ENCODE peak calls at places on chromosomes 3 and 15, in eight cellular contexts. M is heart right ventricle; Y is dorsolateral prefrontal cortex; N is esophagus muscularis mucosa; E is cardiac muscle cell; F is mesendoderm; X is IMR-90; B is CD8-positive, alpha-beta T cell. A is an unnamed sample. For H3K27me3, the result is how much of the 10 kb centered on the place peaks cover.

GRCh38 chr3:159237221-159237620 is 435.4 kb downstream of the MFSD1 start:
- DNase-seq in Y (no peak), F (no peak), X (no peak), B (no peak), M (no peak), E (no peak), N (no peak), A (no peak)

GRCh38 chr15:90885432-90886290 is 1.4 kb downstream of the FES start:
- DNase-seq in B (peak), X (peak), E (peak), F (peak), N (peak), M (peak), Y (peak), A (peak)

GRCh38 chr3:149377408-149378111 is at the start of gene TM4SF1:
- DNase-seq in E (no peak), Y (no peak), F (peak), X (peak), B (no peak), M (peak), N (no peak), A (no peak)

GRCh38 chr3:141849056-141849814 is 27.2 kb upstream of the ATP1B3 start:
- DNase-seq in X (no peak), F (peak), E (peak), B (no peak), Y (no peak), N (no peak), M (no peak), A (peak)

GRCh38 chr3:107468782-107469181 is 54.0 kb upstream of the BBX start:
- DNase-seq in B (no peak), X (no peak), E (no peak), F (peak), M (no peak), N (no peak), Y (no peak), A (no peak)

GRCh38 chr3:77825045-77825827 is 785.3 kb downstream of the ROBO2 start:
- DNase-seq in E (no peak), B (no peak), Y (no peak), M (no peak), X (peak), N (no peak), F (peak), A (peak)

GRCh38 chr3:107993771-107994170 is 97.1 kb downstream of the CD47 start:
- DNase-seq in N (no peak), B (no peak), X (peak), M (no peak), E (no peak), Y (no peak), F (no peak), A (no peak)

GRCh38 chr15:74375303-74375693 is 7.9 kb upstream of the CYP11A1 start:
- DNase-seq in X (peak), E (peak), B (peak), F (peak), Y (peak), M (peak), N (peak), A (peak)

GRCh38 chr3:10417849-10418248 is 87.5 kb downstream of the ATP2B2 start:
- DNase-seq in F (peak), E (no peak), B (no peak), M (no peak), N (no peak), Y (no peak), X (peak), A (no peak)

GRCh38 chr3:177490626-177491025 is 293.3 kb upstream of the TBL1XR1 start:
- DNase-seq in M (no peak), N (no peak), E (no peak), X (no peak), F (no peak), B (no peak), Y (peak), A (no peak)

GRCh38 chr3:189845069-189845468 is 213.9 kb downstream of the TP63 start:
- DNase-seq in E (no peak), B (no peak), N (no peak), F (no peak), M (no peak), Y (no peak), X (no peak), A (no peak)

GRCh38 chr3:8301977-8302589 is 199.5 kb upstream of the LMCD1 start:
- DNase-seq in E (peak), Y (no peak), N (peak), B (no peak), X (peak), F (peak), M (peak), A (no peak)

GRCh38 chr3:115146032-115146417 is 1.1 kb downstream of the ZBTB20 start:
- DNase-seq in X (peak), B (peak), M (peak), Y (peak), E (peak), N (no peak), F (peak), A (no peak)

GRCh38 chr3:188507244-188507720 is 353.3 kb downstream of the LPP start:
- DNase-seq in F (peak), Y (peak), N (no peak), E (peak), M (no peak), X (peak), B (no peak), A (no peak)

GRCh38 chr15:75454471-75455418 is 3.3 kb upstream of the SIN3A start:
- DNase-seq in X (no peak), F (peak), E (peak), B (peak), Y (no peak), N (peak), M (peak), A (peak)

GRCh38 chr3:182793663-182794454 is 555 bp downstream of the ATP11B start:
- DNase-seq in Y (peak), E (peak), M (peak), X (peak), B (peak), F (peak), N (no peak), A (peak)

GRCh38 chr3:28467414-28467813 is 118.8 kb upstream of the AZI2 start:
- DNase-seq in Y (no peak), E (no peak), X (no peak), N (no peak), M (no peak), B (no peak), F (peak), A (no peak)

GRCh38 chr3:42979044-42979962 is at the start of gene GASK1A:
- DNase-seq in Y (peak), E (peak), N (no peak), M (peak), X (no peak), F (peak), B (no peak), A (no peak)

GRCh38 chr3:64131755-64132154 is 93.5 kb downstream of the PRICKLE2 start:
- DNase-seq in Y (no peak), F (no peak), N (no peak), B (no peak), E (no peak), X (no peak), M (no peak), A (no peak)

GRCh38 chr3:16516695-16517481 is 3.4 kb upstream of the RFTN1 start:
- DNase-seq in M (peak), X (peak), Y (peak), N (no peak), E (peak), B (no peak), F (peak), A (no peak)

GRCh38 chr3:57855281-57855680 is 99.2 kb downstream of the SLMAP start:
- DNase-seq in M (no peak), X (peak), Y (no peak), N (no peak), E (no peak), B (no peak), F (no peak), A (no peak)

GRCh38 chr15:98765610-98766009 is 117.3 kb downstream of the IGF1R start:
- DNase-seq in B (no peak), M (no peak), N (no peak), X (no peak), Y (no peak), F (no peak), E (no peak), A (no peak)

GRCh38 chr15:22873204-22873701 is 34.8 kb downstream of the NIPA2 start:
- DNase-seq in Y (no peak), B (no peak), F (peak), X (peak), M (no peak), N (no peak), E (no peak), A (no peak)

GRCh38 chr15:69338535-69339213 is 40.0 kb downstream of the PAQR5 start:
- DNase-seq in M (no peak), B (no peak), F (no peak), Y (no peak), N (no peak), E (no peak), X (no peak), A (no peak)

GRCh38 chr15:65638681-65639089 is 16.9 kb downstream of the SLC24A1 start:
- DNase-seq in Y (peak), X (peak), E (peak), M (peak), N (no peak), F (peak), B (peak), A (no peak)

GRCh38 chr3:82157952-82158351 is 396.5 kb upstream of the GBE1 start:
- DNase-seq in Y (no peak), E (no peak), N (no peak), B (no peak), X (peak), F (peak), M (no peak), A (no peak)

GRCh38 chr3:96430019-96430541 is 384.3 kb upstream of the EPHA6 start:
- DNase-seq in X (no peak), B (no peak), Y (no peak), E (no peak), M (no peak), F (no peak), N (no peak), A (no peak)

GRCh38 chr15:59565299-59565698 is 46.3 kb upstream of the GCNT3 start:
- DNase-seq in E (no peak), N (no peak), Y (no peak), M (no peak), F (no peak), X (no peak), B (no peak), A (no peak)

DNA sequence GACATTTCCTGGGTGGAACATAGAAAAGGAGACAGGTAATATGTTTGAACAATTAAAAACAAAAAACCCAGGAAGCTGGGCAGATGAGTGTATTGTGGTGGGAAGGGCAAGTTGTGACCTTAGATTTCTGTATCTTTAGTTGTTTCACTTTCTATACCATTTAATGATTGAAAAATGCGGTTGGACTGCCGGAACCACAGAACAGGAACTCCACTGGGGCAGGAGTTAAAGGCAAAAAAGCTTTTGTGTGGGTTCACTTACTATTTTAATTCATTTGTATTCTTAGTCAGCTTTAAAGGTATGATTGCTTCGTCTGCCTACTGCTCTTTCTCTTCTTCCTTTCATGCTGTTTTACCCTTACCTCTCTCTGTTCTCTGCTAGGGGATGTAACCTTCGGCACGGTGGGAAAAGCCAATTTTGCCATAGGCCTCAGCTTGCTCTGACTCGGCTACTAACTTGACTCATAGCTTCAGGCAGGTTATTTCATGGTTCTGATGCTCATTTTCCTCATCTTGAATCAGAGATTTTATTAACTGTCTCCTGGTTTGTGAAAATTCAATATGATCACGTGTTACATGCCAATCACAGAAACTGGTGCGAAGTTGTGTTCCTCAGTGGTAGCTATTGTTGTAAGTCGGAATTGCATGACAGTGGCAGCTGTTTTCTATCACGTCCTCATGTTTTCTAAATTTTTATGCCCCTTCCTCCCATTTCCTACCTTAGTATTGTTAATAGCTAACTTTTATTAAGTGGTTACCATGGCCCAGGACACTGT is 1.6 kb upstream of the MCTP2 start:
- DNase-seq in M (no peak), F (no peak), B (peak), N (no peak), X (no peak), Y (no peak), E (no peak), A (no peak)
- H3K4me3 ChIP-seq in M (no peak), F (no peak), B (peak), N (no peak), X (no peak), Y (no peak), E (no peak), A (no peak)

DNA sequence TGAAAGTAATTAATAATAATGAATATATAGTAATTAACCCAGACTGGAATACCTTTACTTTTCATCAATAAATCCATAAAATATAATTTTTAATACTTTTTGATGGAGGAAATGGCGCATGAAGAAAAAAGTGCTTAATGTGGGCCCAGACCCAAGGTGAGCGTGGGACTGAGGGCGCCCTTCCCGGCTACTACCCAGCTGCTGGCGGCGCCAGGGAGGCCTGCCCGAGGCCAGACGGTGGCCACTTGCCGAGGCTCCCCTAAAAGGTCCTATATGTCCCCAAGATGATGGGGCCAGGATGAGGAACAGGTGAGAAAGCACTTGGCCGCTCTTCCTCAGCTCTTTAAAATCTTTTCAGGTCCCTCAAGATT is 29.1 kb downstream of the CCNL1 start:
- DNase-seq in X (no peak), N (no peak), E (no peak), Y (no peak), F (peak), M (no peak), B (no peak), A (no peak)
- H3K27ac ChIP-seq in X (no peak), N (peak), E (no peak), Y (peak), F (no peak), M (peak), B (peak), A (peak)

GRCh38 chr15:79059081-79059572 is 31.5 kb downstream of the RASGRF1 start:
- DNase-seq in E (no peak), M (no peak), N (no peak), F (no peak), Y (no peak), X (no peak), B (no peak), A (no peak)
- H3K27me3 ChIP-seq in E (under half), M (under half), N (under half), F (under half), Y (under half), X (under half), B (under half), A (under half)

GRCh38 chr15:46644493-46645481 is 1010.0 kb downstream of the SQOR start:
- DNase-seq in X (no peak), E (no peak), Y (no peak), N (no peak), B (no peak), M (no peak), F (no peak), A (no peak)
- H3K4me3 ChIP-seq in X (no peak), E (no peak), Y (no peak), N (no peak), B (no peak), M (no peak), F (no peak), A (no peak)

DNA sequence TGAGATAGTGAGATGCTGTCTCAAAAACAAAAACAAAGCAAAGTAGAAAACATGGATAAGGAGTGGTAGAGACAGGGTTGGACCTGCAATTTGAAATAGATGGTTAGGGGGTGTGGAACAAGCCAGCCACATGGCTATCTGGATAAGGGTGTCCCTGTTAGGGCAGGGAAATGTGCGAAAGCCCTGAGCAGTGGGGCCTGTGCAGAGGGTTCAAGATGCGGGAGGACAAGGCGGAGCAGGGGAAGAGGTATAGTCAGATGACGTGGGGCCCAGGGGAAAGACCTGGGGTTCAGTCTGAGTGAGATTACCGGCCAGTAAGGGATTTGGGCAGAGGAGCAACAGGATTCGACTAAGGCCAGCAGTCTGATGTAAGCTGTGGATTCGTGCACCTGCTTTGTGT is 18.4 kb upstream of the NR2E3 start:
- DNase-seq in F (no peak), B (no peak), Y (no peak), N (no peak), X (no peak), M (no peak), E (no peak), A (no peak)
- H3K27ac ChIP-seq in F (no peak), B (no peak), Y (no peak), N (no peak), X (no peak), M (no peak), E (no peak), A (no peak)

DNA sequence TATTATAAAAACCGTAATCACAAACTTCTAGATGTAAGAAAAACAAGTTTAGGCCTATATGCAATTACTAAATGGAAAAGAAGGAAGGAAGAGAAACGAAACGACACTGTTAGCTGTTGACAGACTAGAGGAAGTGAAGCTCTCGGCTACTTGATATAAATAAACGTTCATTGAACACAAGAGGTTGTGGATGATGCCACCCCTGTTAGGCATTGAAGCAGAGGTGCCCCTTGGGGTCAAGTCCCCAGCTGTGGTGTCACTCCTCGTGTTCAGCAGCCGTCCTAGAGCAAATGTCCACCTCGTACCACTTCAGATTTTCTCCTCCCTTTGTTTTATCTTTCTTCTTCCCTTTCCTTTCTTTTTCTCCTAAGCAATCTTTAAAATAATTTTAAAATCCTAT is 146.5 kb upstream of the UBE2E1 start:
- DNase-seq in N (no peak), Y (no peak), F (no peak), E (peak), X (no peak), M (no peak), B (no peak), A (no peak)
- H3K27me3 ChIP-seq in N (under half), Y (under half), F (under half), E (under half), X (under half), M (under half), B (under half), A (under half)